ENCODE peak calls at places on chromosomes 16 and 17, in four cellular contexts. L, V, Y and O are unnamed samples.

GRCh38 chr17:58402679-58403078 is 14.7 kb downstream of the RNF43 start:
- DNase-seq in L (no peak), V (no peak), Y (no peak), O (no peak)

GRCh38 chr17:76736349-76737081 is 616 bp downstream of the SRSF2 start:
- DNase-seq in L (peak; percentile 73), V (peak; percentile 53), Y (peak; percentile 79), O (peak; percentile 88)

GRCh38 chr17:82674656-82675475 is 23.6 kb downstream of the RAB40B start:
- DNase-seq in L (no peak), V (no peak), Y (peak; percentile 52), O (no peak)

GRCh38 chr16:54176376-54176901 is 110.1 kb downstream of the IRX3 start:
- DNase-seq in L (no peak), V (no peak), Y (no peak), O (no peak)

GRCh38 chr17:17514361-17514992 is 18.3 kb upstream of the RASD1 start:
- DNase-seq in L (no peak), V (no peak), Y (no peak), O (no peak)

GRCh38 chr17:67558740-67559380 is 158.9 kb upstream of the NOL11 start:
- DNase-seq in L (no peak), V (no peak), Y (no peak), O (peak; percentile 17)

GRCh38 chr16:68445458-68445857 is 2.9 kb downstream of the SMPD3 start:
- DNase-seq in L (no peak), V (no peak), Y (peak; percentile 81), O (no peak)

GRCh38 chr17:80945736-80946135 is 45.9 kb upstream of the CHMP6 start:
- DNase-seq in L (no peak), V (no peak), Y (no peak), O (no peak)

GRCh38 chr16:27867122-27868110 is 196.1 kb downstream of the GSG1L start:
- DNase-seq in L (no peak), V (no peak), Y (peak; percentile 85), O (no peak)

GRCh38 chr17:49074851-49075540 is 57.6 kb upstream of the B4GALNT2 start:
- DNase-seq in L (no peak), V (no peak), Y (no peak), O (no peak)

GRCh38 chr17:32876414-32877163 is at the start of gene MYO1D:
- DNase-seq in L (peak; percentile 57), V (no peak), Y (peak; percentile 92), O (peak; percentile 79)

DNA sequence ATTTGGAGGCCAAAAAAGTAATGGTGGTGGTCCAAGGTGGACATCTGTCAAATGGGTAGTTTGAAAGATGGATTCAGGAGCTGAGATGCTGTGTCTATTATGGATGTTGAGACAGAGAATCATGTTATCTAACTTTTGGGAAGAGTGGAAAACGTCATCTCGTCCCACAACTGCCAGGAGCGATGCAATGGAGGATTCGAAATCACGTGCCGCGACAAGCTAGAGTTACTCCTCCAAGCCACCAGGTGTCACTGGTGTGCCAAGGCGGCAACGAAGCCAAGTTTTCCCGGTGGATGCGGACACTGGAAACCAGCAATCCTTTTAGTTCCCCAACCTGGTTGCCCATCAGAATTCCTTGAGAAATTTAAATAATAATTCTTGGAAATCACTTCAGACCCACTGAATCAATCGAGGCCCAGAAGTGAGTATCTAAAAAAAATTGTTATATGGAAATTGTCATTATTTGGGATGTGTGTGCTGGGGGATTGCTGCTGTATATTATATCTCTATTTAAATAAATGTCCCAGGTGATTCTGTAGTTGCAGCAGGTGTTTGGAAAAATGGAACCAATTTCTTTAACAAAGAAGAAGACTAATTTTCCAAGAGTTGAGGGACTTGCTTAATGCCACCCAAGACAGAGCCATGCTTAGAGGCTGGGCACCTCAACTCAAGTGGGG is 206.1 kb downstream of the HAPSTR1 start:
- DNase-seq in L (no peak), V (no peak), Y (no peak), O (no peak)
- TF ChIP-seq CTCF in L (no peak), V (no peak), Y (peak; percentile 39), O (peak; percentile 63)

GRCh38 chr17:43068570-43069367 is 43.7 kb downstream of the RND2 start:
- DNase-seq in L (no peak), V (no peak), Y (no peak), O (no peak)
- H3K4me3 ChIP-seq in L (no peak overlapping the region), V (no peak overlapping the region), Y (no peak overlapping the region), O (no peak overlapping the region)

GRCh38 chr16:1133271-1133670 is 19.6 kb upstream of the CACNA1H start:
- DNase-seq in L (no peak), V (no peak), Y (no peak), O (no peak)
- H3K27ac ChIP-seq in L (no peak overlapping the region), V (no peak overlapping the region), Y (no peak overlapping the region), O (no peak overlapping the region)

GRCh38 chr16:87233928-87234327 is 83.3 kb downstream of the C16orf95 start:
- DNase-seq in L (no peak), V (no peak), Y (no peak), O (no peak)
- TF ChIP-seq CTCF in L (no peak), V (peak; percentile 47), Y (no peak), O (no peak)

GRCh38 chr16:56774009-56774408 is 44.1 kb downstream of the NUP93 start:
- DNase-seq in L (no peak), V (no peak), Y (no peak), O (no peak)

GRCh38 chr16:56773531-56773930 is 43.6 kb downstream of the NUP93 start:
- DNase-seq in L (no peak), V (no peak), Y (no peak), O (no peak)

GRCh38 chr16:56769674-56770073 is 39.7 kb downstream of the NUP93 start:
- DNase-seq in L (no peak), V (no peak), Y (peak; percentile 35), O (no peak)

GRCh38 chr16:56775162-56775561 is 45.2 kb downstream of the NUP93 start:
- DNase-seq in L (no peak), V (no peak), Y (no peak), O (no peak)

GRCh38 chr16:56771558-56772279 is 41.8 kb downstream of the NUP93 start:
- DNase-seq in L (no peak), V (no peak), Y (no peak), O (no peak)
- H3K4me3 ChIP-seq in L (no peak overlapping the region), V (no peak overlapping the region), Y (no peak overlapping the region), O (peak overlapping the region; percentile 21)

DNA sequence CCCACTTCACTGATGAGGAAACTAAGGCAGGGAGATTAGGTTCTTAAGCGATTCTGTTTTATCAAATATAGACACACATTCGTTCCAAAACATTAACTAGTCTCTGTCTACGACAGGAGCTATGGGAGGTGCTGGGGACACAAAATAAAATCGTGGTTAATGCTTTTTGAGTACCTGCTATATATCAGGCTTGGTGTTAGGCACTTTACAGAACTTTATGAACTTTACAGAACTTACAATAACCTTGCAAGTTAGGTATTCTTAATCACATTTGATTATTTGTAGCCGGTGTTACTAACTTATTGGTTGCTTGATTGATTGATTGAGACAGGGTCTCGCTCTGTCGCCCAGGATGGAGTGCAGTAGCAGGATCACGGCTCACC is 538 bp upstream of the HEATR3 start:
- DNase-seq in L (no peak), V (no peak), Y (no peak), O (no peak)
- H3K27ac ChIP-seq in L (no peak overlapping the region), V (peak overlapping the region; percentile 89), Y (no peak overlapping the region), O (no peak overlapping the region)

GRCh38 chr16:58125781-58126335 is 3.3 kb downstream of the CFAP20 start:
- DNase-seq in L (no peak), V (no peak), Y (no peak), O (no peak)
- TF ChIP-seq CTCF in L (no peak), V (no peak), Y (no peak), O (no peak)

GRCh38 chr16:2471016-2471652 is at the start of gene NTN3:
- DNase-seq in L (no peak), V (no peak), Y (no peak), O (no peak)

GRCh38 chr16:2470234-2470601 is 879 bp upstream of the NTN3 start:
- DNase-seq in L (no peak), V (no peak), Y (no peak), O (no peak)

GRCh38 chr16:2469399-2470233 is 1.5 kb upstream of the NTN3 start:
- DNase-seq in L (no peak), V (no peak), Y (no peak), O (no peak)

GRCh38 chr16:2471653-2472487 is 773 bp downstream of the NTN3 start:
- DNase-seq in L (no peak), V (no peak), Y (no peak), O (no peak)

GRCh38 chr16:2470603-2471015 is 488 bp upstream of the NTN3 start:
- DNase-seq in L (no peak), V (no peak), Y (no peak), O (no peak)
- H3K4me3 ChIP-seq in L (no peak overlapping the region), V (no peak overlapping the region), Y (no peak overlapping the region), O (peak overlapping the region; percentile 64)

DNA sequence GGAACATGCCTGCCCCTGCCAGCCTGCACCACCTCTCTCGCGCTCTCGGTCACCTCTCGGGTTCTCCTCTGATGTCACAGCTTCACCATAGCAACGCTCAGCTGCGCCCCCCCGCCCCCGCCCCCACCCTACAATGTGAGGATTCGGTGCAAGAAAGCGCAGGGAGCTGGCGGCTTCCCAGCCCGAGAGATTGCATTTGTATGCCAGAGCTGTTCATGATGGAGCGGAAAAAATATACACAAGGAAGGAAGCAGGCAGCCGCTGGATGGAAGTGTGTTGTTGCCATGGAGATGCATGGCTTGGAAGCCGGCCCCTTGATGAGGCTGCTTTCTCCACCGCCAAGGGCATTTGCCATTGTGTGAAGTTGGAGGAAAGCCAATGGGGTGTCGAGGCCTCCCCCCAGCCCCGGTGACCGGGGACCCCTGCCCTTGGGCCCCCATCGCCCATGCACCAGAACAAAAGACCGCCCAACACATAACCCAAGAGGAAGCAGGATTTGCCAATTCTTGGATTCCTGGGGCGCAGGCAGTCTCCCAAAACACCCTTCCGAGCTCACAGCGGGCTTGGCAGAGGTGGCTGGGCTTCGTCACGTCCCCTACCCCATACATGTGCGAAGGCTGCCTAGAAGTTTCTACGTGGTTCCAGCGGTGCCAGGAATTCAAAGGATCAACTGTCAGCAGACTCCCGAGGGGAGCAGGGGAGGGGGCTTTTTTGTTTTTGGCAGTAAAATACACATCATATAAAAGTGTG is 81.0 kb upstream of the PLCG2 start:
- DNase-seq in L (no peak), V (no peak), Y (no peak), O (no peak)
- H3K27ac ChIP-seq in L (no peak overlapping the region), V (no peak overlapping the region), Y (no peak overlapping the region), O (no peak overlapping the region)

GRCh38 chr16:79598341-79599181 is 2.0 kb downstream of the MAF start:
- DNase-seq in L (peak; percentile 66), V (peak; percentile 44), Y (peak; percentile 29), O (peak; percentile 81)
- TF ChIP-seq CTCF in L (no peak), V (no peak), Y (no peak), O (no peak)